ENCODE peak calls at places on chromosomes 11 and 22, in eight cellular contexts. Y, G, Z, F, C, P, H and W are unnamed samples.

GRCh38 chr22:35739076-35739475 is 21.4 kb downstream of the APOL5 start:
- DNase-seq in C (no peak), Y (no peak), Z (no peak), G (no peak), F (no peak), P (no peak), H (no peak), W (no peak)

GRCh38 chr22:46793497-46793896 is 31.0 kb downstream of the TBC1D22A start:
- DNase-seq in Z (no peak), Y (no peak), P (no peak), H (no peak), F (no peak), G (peak; percentile 25), C (no peak), W (no peak)

GRCh38 chr11:4006946-4007680 is 87.5 kb upstream of the RRM1 start:
- DNase-seq in G (no peak), P (no peak), Y (no peak), C (no peak), Z (no peak), F (no peak), H (no peak), W (no peak)

GRCh38 chr11:62130498-62131464 is 7.0 kb downstream of the INCENP start:
- DNase-seq in H (no peak), P (no peak), Z (no peak), Y (no peak), G (peak; percentile 32), F (no peak), C (no peak), W (no peak)

GRCh38 chr11:67291481-67292381 is 2.6 kb downstream of the ANKRD13D start:
- DNase-seq in Z (no peak), G (no peak), Y (no peak), F (no peak), C (no peak), P (no peak), H (peak; percentile 25), W (no peak)

GRCh38 chr22:35437038-35437437 is 37.1 kb downstream of the MCM5 start:
- DNase-seq in G (no peak), C (no peak), Z (no peak), F (no peak), H (no peak), Y (no peak), P (no peak), W (no peak)

GRCh38 chr11:96054870-96055705 is 131.2 kb upstream of the MTMR2 start:
- DNase-seq in P (peak; percentile 60), Y (no peak), C (no peak), G (no peak), Z (no peak), F (peak; percentile 67), H (no peak), W (no peak)

GRCh38 chr11:62061356-62062222 is 62.2 kb upstream of the INCENP start:
- DNase-seq in C (no peak), P (no peak), Y (no peak), F (no peak), H (no peak), G (no peak), Z (peak; percentile 24), W (no peak)

GRCh38 chr22:17269607-17270261 is 50.5 kb upstream of the ADA2 start:
- DNase-seq in H (no peak), Z (no peak), Y (no peak), G (no peak), C (no peak), F (no peak), P (no peak), W (peak; percentile 61)

GRCh38 chr22:24161909-24162308 is 19.4 kb upstream of the SUSD2 start:
- DNase-seq in F (no peak), Z (no peak), C (no peak), Y (no peak), H (no peak), G (no peak), P (no peak), W (no peak)

GRCh38 chr22:24160546-24160945 is 20.7 kb upstream of the SUSD2 start:
- DNase-seq in H (no peak), Y (no peak), C (no peak), P (no peak), G (no peak), F (no peak), Z (no peak), W (no peak)

GRCh38 chr22:24162377-24162927 is 18.8 kb upstream of the SUSD2 start:
- DNase-seq in G (no peak), P (no peak), F (no peak), Z (no peak), H (no peak), C (no peak), Y (no peak), W (no peak)

GRCh38 chr22:24159650-24160049 is 21.6 kb upstream of the SUSD2 start:
- DNase-seq in G (no peak), Z (no peak), H (peak; percentile 5), C (no peak), F (no peak), P (no peak), Y (no peak), W (no peak)

GRCh38 chr22:24161485-24161884 is 19.8 kb upstream of the SUSD2 start:
- DNase-seq in F (no peak), Y (no peak), P (no peak), G (no peak), Z (no peak), C (no peak), H (no peak), W (no peak)
- H3K4me1 ChIP-seq in F (peaks cover 32% of the 10 kb centered on the region), Y (peaks cover 9% of the 10 kb centered on the region), P (peaks cover 12% of the 10 kb centered on the region), G (peaks cover 65% of the 10 kb centered on the region), Z (peaks cover 8% of the 10 kb centered on the region), C (peaks cover 11% of the 10 kb centered on the region), H (peaks cover 46% of the 10 kb centered on the region), W (peaks cover 8% of the 10 kb centered on the region)

DNA sequence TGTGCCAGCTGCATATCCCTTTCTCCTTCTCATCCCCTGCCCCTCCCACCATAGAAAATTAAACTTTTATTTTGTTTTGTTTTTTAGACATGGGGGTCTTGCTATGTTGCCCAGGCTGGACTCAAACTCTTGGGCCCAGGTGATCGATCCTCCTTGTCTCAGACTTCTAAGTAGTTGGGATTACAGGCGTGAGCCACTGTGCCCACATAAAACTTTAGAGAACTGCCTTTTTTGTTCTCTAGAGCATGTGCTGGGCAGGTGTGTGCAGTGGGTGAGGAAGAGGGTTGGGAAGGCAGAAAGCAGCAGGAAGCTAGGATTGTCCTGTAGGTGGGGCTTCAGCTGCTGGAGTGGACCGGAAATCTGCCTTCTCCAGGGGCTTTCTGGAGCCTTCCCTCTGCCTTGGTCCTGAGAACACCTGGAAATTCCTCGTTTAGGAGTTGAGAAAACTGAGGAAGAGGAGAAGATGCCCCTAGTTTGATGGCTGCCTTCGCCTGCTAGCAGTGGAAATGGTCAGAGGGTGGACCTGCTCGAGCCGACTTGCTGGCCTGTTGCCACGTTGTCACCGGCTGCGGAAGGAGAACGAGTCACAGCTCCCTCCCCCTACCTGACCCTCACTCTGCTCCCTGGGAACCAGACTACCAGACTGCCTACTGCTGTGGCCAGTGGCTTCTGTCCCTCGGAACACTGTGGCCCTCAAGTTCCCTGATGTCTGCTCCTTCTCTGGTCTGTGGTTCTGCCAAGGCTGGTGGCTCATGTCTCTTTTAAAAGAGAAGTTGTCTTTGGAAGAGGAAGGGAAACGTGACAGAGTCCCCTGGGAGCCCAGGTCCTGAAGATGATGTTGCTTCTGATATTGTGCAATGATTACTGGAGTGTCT is 4.0 kb downstream of the ST14 start:
- DNase-seq in C (no peak), P (no peak), Y (no peak), G (no peak), H (no peak), F (no peak), Z (no peak), W (peak; percentile 72)
- H3K4me1 ChIP-seq in C (peaks cover 56% of the 10 kb centered on the region), P (peaks cover 12% of the 10 kb centered on the region), Y (peaks cover 2% of the 10 kb centered on the region), G (peaks cover 10% of the 10 kb centered on the region), H (peaks cover 4% of the 10 kb centered on the region), F (peaks cover 26% of the 10 kb centered on the region), Z (peaks cover 28% of the 10 kb centered on the region), W (peaks cover 27% of the 10 kb centered on the region)

GRCh38 chr11:130865772-130866114 is 50.5 kb downstream of the SNX19 start:
- DNase-seq in F (no peak), Z (peak; percentile 26), H (no peak), P (no peak), G (no peak), C (no peak), Y (no peak), W (no peak)

GRCh38 chr11:130871616-130872015 is 44.7 kb downstream of the SNX19 start:
- DNase-seq in P (no peak), H (no peak), C (no peak), Y (no peak), Z (no peak), F (no peak), G (no peak), W (no peak)

GRCh38 chr11:130868087-130868486 is 48.2 kb downstream of the SNX19 start:
- DNase-seq in Y (no peak), G (no peak), C (no peak), Z (no peak), P (no peak), F (no peak), H (no peak), W (no peak)

GRCh38 chr11:130866831-130867230 is 49.4 kb downstream of the SNX19 start:
- DNase-seq in Z (no peak), P (no peak), Y (no peak), F (no peak), G (no peak), H (no peak), C (no peak), W (no peak)

DNA sequence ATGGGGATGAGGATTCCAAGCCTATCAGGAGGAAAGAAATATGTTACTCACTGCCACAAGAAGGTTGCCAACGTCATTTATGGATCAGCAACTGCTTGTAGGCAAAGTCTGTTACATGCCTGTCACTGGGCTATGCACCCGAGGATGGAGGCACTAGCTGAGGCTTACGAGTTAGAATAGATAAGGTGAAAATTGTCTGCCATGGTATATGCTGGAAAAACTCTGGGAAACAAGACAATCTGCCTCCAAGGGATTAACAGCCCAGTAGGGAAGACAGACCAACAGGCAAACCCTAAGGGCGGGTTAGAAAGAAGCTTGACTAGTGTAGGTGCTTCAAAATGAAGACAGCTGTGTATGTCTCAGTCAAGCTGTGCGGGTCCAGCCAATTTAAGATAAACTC is 47.4 kb downstream of the SNX19 start:
- DNase-seq in F (no peak), G (no peak), P (no peak), H (no peak), C (no peak), Z (no peak), Y (no peak), W (no peak)
- H3K4me1 ChIP-seq in F (no peaks in the 10 kb centered on the region), G (peaks cover 47% of the 10 kb centered on the region), P (peaks cover 11% of the 10 kb centered on the region), H (no peaks in the 10 kb centered on the region), C (peaks cover 27% of the 10 kb centered on the region), Z (no peaks in the 10 kb centered on the region), Y (peaks cover 2% of the 10 kb centered on the region), W (no peaks in the 10 kb centered on the region)

DNA sequence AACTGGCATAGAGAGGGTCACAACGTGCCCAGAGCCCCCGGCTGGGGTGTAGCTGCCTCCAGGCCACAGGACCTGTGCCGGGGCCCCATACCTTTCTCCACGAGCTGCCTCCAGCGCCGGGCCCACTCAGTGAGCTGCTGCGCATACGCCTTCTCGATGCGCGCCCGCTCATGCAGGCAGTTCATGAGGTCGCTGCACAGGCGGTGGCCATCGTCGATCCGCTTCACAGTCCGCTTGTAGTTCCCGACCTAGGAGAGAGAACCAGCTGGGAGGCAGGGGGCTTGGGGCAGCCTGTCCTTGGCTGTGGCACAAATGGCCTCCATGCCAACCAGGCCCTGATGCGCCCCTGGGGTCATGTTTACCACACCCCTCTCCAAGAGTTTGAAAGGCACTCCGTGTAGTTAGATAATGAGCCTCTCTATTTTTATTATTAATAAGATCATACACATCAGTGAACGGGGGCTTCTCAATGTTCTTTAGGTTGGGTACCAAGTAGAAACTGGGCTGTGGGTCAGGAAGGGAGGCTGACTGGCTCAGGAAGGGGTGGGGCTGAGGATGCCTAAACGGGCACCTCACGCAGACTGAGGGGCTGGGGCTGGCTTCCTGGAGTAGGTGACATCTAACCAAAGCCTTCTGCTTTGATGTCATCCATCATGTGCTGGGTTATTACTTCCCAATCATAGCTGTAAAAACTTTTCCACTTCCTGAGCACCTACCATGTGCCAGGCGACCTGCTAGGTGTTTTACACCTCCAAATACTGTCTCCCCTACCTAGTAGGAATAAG is 36.5 kb upstream of the ARFGAP3 start:
- DNase-seq in Y (no peak), P (no peak), C (no peak), H (peak; percentile 30), G (no peak), Z (no peak), F (no peak), W (no peak)
- H3K4me1 ChIP-seq in Y (no peaks in the 10 kb centered on the region), P (no peaks in the 10 kb centered on the region), C (no peaks in the 10 kb centered on the region), H (peaks cover 31% of the 10 kb centered on the region), G (peaks cover 23% of the 10 kb centered on the region), Z (peaks cover 1% of the 10 kb centered on the region), F (peaks cover 5% of the 10 kb centered on the region), W (peaks cover 2% of the 10 kb centered on the region)